ENCODE peak calls at places on chromosomes 1 and 21, in seven cellular contexts. V is psoas muscle; W is CD8-positive, alpha-beta memory T cell; B is heart left ventricle; P is right cardiac atrium; S is K562; U is neuronal stem cell. N is an unnamed sample. For H3K4me1, the result is how much of the 10 kb centered on the place peaks cover.

GRCh38 chr1:64505944-64506658 is 36.2 kb downstream of the CACHD1 start:
- DNase-seq in V (peak), W (no peak), B (no peak), P (peak), S (peak), U (no peak), N (peak)

GRCh38 chr1:198118136-198118535 is 38.7 kb upstream of the NEK7 start:
- DNase-seq in V (peak), W (no peak), B (peak), P (peak), S (no peak), U (no peak), N (peak)

GRCh38 chr1:17183388-17184160 is 21.4 kb upstream of the PADI1 start:
- DNase-seq in V (no peak), W (no peak), B (no peak), P (no peak), S (no peak), U (no peak), N (no peak)

GRCh38 chr1:100816049-100816448 is 78.6 kb downstream of the EXTL2 start:
- DNase-seq in V (no peak), W (no peak), B (no peak), P (no peak), S (no peak), U (no peak), N (no peak)

GRCh38 chr1:90386899-90387334 is 330.2 kb downstream of the BARHL2 start:
- DNase-seq in V (no peak), W (no peak), B (no peak), P (no peak), S (no peak), U (no peak), N (peak)

GRCh38 chr1:170360601-170361000 is 171.4 kb upstream of the GORAB start:
- DNase-seq in V (no peak), W (no peak), B (no peak), P (no peak), S (no peak), U (no peak), N (no peak)

GRCh38 chr1:42142894-42143675 is 10.1 kb upstream of the GUCA2B start:
- DNase-seq in V (no peak), W (no peak), B (no peak), P (no peak), S (no peak), U (no peak), N (peak)

GRCh38 chr1:50658421-50659076 is 235.3 kb upstream of the DMRTA2 start:
- DNase-seq in V (no peak), W (no peak), B (no peak), P (no peak), S (no peak), U (peak), N (peak)

GRCh38 chr1:39173119-39173994 is 31.1 kb upstream of the MACF1 start:
- DNase-seq in V (no peak), W (no peak), B (no peak), P (no peak), S (no peak), U (no peak), N (no peak)

GRCh38 chr1:34277150-34277549 is 100.4 kb downstream of the C1orf94 start:
- DNase-seq in V (no peak), W (no peak), B (no peak), P (no peak), S (no peak), U (no peak), N (no peak)

GRCh38 chr21:38869946-38870345 is 64.2 kb downstream of the ETS2 start:
- DNase-seq in V (no peak), W (no peak), B (no peak), P (no peak), S (no peak), U (no peak), N (peak)

GRCh38 chr1:206631085-206631509 is 4.2 kb upstream of the DYRK3 start:
- DNase-seq in V (peak), W (no peak), B (no peak), P (peak), S (peak), U (peak), N (peak)

GRCh38 chr1:61951731-61952585 is 209.7 kb downstream of the PATJ start:
- DNase-seq in V (no peak), W (no peak), B (no peak), P (no peak), S (no peak), U (peak), N (no peak)

GRCh38 chr1:154998818-154999650 is 3.6 kb upstream of the ZBTB7B start:
- DNase-seq in V (peak), W (no peak), B (peak), P (peak), S (peak), U (no peak), N (peak)

GRCh38 chr1:245277276-245277675 is 122.5 kb downstream of the KIF26B start:
- DNase-seq in V (no peak), W (no peak), B (no peak), P (no peak), S (no peak), U (no peak), N (no peak)

GRCh38 chr1:36084502-36085115 is 715 bp downstream of the TEKT2 start:
- DNase-seq in V (no peak), W (no peak), B (no peak), P (no peak), S (no peak), U (no peak), N (no peak)

GRCh38 chr1:39892611-39893595 is 8.8 kb downstream of the MYCL start:
- DNase-seq in V (no peak), W (no peak), B (no peak), P (no peak), S (peak), U (peak), N (peak)

GRCh38 chr1:2128189-2128901 is 66.2 kb downstream of the FAAP20 start:
- DNase-seq in V (no peak), W (no peak), B (peak), P (peak), S (no peak), U (no peak), N (no peak)

GRCh38 chr1:223483511-223483910 is 90.3 kb downstream of the CCDC185 start:
- DNase-seq in V (no peak), W (no peak), B (no peak), P (no peak), S (no peak), U (no peak), N (no peak)

GRCh38 chr1:175434268-175434860 is 241.8 kb upstream of the KIAA0040 start:
- DNase-seq in V (no peak), W (no peak), B (no peak), P (no peak), S (peak), U (no peak), N (no peak)

GRCh38 chr1:28258628-28259251 is 578 bp upstream of the SESN2 start:
- DNase-seq in V (no peak), W (no peak), B (no peak), P (no peak), S (peak), U (no peak), N (no peak)

GRCh38 chr1:183180634-183181056 is 5.4 kb upstream of the LAMC2 start:
- DNase-seq in V (peak), W (no peak), B (peak), P (peak), S (no peak), U (no peak), N (peak)

GRCh38 chr1:109299087-109299983 is 7.5 kb downstream of the MYBPHL start:
- DNase-seq in V (peak), W (no peak), B (peak), P (peak), S (no peak), U (no peak), N (peak)

GRCh38 chr1:41670558-41670957 is 186.1 kb upstream of the EDN2 start:
- DNase-seq in V (no peak), W (no peak), B (no peak), P (no peak), S (no peak), U (no peak), N (peak)

GRCh38 chr1:50610563-50610962 is 187.3 kb upstream of the DMRTA2 start:
- DNase-seq in V (no peak), W (no peak), B (no peak), P (no peak), S (no peak), U (no peak), N (no peak)

GRCh38 chr21:44911384-44912157 is 9.1 kb downstream of the ITGB2 start:
- DNase-seq in V (peak), W (peak), B (peak), P (peak), S (peak), U (no peak), N (no peak)

GRCh38 chr1:191913234-191913948 is 244.9 kb upstream of the RGS18 start:
- DNase-seq in V (no peak), W (no peak), B (no peak), P (no peak), S (no peak), U (no peak), N (no peak)

GRCh38 chr1:209819059-209819458 is 8.7 kb upstream of the UTP25 start:
- DNase-seq in V (no peak), W (no peak), B (no peak), P (no peak), S (no peak), U (no peak), N (no peak)

GRCh38 chr1:110722835-110723234 is 48.1 kb upstream of the KCNA3 start:
- DNase-seq in V (no peak), W (no peak), B (no peak), P (no peak), S (no peak), U (no peak), N (no peak)

GRCh38 chr1:77316966-77317365 is 35.1 kb downstream of the AK5 start:
- DNase-seq in V (no peak), W (no peak), B (no peak), P (no peak), S (no peak), U (no peak), N (peak)

GRCh38 chr1:173603056-173603591 is at the start of gene SLC9C2:
- DNase-seq in V (no peak), W (no peak), B (no peak), P (peak), S (no peak), U (no peak), N (peak)

GRCh38 chr21:38504056-38504455 is 5.8 kb upstream of the ERG start:
- DNase-seq in V (no peak), W (no peak), B (no peak), P (no peak), S (no peak), U (no peak), N (no peak)

DNA sequence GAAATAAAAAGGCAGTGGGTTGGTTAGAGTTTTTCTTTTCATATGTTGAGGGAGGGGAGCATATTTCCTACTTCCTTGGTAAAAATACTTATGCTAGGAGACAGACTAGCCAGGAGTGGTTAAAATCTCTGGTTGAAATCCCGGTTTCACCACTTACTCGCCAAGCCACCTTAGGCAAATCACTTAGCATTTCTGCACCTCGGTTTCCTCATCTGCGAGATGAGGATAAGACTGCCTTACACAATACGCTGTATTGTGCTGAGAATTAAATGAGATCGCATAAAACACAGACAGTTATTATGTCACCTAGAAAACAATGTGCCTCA is 1.4 kb downstream of the IFFO2 start:
- DNase-seq in V (no peak), W (no peak), B (no peak), P (no peak), S (no peak), U (no peak), N (no peak)
- H3K27ac ChIP-seq in V (no peak), W (peak), B (peak), P (no peak), S (no peak), U (no peak), N (no peak)

DNA sequence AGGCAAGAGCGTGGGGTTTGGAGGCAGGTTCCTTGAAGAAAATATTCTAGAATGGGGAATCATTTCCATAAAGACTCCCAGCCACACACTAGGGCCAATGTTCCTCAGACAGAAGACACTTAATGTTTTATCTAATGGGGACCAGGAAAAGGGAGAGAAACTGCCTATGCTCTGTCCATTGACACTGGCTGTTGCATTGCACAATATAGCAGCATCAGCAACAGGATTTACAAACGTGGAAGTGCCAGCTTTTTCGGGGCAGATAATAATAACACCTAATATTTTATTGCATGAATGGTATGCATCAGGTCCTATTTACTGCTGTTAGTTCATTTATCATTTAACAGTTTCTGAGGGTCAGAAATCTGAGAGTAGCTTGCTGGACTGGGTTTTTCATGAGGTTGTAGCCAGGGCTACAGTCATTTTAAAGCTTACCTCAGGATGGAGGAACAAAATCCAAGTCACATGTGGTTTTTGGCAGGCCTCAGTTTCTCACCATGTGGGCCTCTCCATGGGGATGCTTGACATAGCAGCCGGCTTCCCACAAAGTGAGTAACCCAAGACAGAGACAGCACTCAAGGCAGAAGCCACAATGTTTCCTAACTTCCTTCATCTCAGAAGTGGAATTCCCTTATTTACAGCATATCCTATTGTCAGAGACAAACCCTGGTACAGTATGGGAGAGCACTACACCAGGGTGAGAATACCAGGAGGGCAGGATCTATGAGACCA is 483.3 kb downstream of the PLPP3 start:
- DNase-seq in V (no peak), W (no peak), B (no peak), P (no peak), S (no peak), U (no peak), N (peak)
- H3K4me1 ChIP-seq in V (under half), W (under half), B (under half), P (under half), S (under half), U (under half), N (under half)

GRCh38 chr1:212218065-212218464 is 67.1 kb upstream of the PPP2R5A start:
- DNase-seq in V (no peak), W (no peak), B (no peak), P (no peak), S (no peak), U (no peak), N (no peak)
- H3K27ac ChIP-seq in V (no peak), W (no peak), B (no peak), P (no peak), S (no peak), U (no peak), N (no peak)

GRCh38 chr21:17371470-17371869 is 141.4 kb upstream of the CXADR start:
- DNase-seq in V (no peak), W (no peak), B (no peak), P (no peak), S (no peak), U (no peak), N (peak)
- H3K4me1 ChIP-seq in V (under half), W (under half), B (under half), P (under half), S (under half), U (under half), N (under half)

GRCh38 chr1:11746092-11746491 is 10.2 kb downstream of the AGTRAP start:
- DNase-seq in V (no peak), W (no peak), B (no peak), P (no peak), S (no peak), U (no peak), N (peak)

GRCh38 chr1:11749203-11749689 is 12.7 kb upstream of the C1orf167 start:
- DNase-seq in V (peak), W (peak), B (peak), P (peak), S (peak), U (no peak), N (peak)

GRCh38 chr1:11744287-11744686 is 8.4 kb downstream of the AGTRAP start:
- DNase-seq in V (no peak), W (no peak), B (peak), P (no peak), S (no peak), U (no peak), N (no peak)

GRCh38 chr1:11748294-11749202 is 12.6 kb downstream of the AGTRAP start:
- DNase-seq in V (no peak), W (no peak), B (no peak), P (no peak), S (no peak), U (no peak), N (no peak)

DNA sequence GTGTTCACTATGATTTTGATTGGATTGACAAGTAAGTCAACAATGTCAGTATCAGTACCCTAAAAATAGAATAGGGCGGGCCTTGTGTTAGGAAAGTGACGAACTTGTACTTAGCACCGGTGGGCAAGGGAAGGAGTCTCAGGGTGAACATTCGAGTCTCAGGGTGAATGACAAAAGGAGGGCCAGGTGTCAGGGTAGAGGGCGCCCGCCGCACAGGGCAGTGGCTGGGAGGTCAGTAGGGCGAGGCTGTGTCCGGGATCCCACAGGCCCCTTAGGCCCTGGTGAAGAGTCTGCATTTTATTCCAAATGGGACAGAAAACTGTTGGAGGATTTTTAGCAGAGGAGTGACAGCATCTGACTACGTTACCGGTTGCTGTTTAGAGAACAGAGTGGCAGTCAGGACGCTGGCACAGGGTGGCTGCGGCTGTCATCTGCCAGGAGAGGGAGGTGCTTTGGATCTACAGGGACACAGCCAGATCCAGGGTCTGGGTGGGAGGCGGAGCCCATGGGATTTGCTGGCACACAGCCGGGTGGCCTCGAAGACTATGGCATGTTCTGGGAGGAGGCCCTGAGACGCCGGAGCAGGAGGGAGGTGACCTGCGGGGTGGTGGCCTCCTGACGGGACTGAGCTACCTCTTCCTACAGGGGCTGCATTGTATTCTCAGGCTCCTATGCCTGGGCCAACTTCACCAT is 11.0 kb downstream of the AGTRAP start:
- DNase-seq in V (no peak), W (no peak), B (peak), P (peak), S (no peak), U (no peak), N (no peak)
- H3K27ac ChIP-seq in V (no peak), W (no peak), B (peak), P (peak), S (no peak), U (no peak), N (no peak)

GRCh38 chr1:58592521-58593134 is 15.6 kb upstream of the TACSTD2 start:
- DNase-seq in V (peak), W (no peak), B (peak), P (peak), S (no peak), U (no peak), N (peak)

GRCh38 chr1:58594556-58594955 is 17.5 kb upstream of the TACSTD2 start:
- DNase-seq in V (no peak), W (no peak), B (no peak), P (no peak), S (no peak), U (no peak), N (no peak)

GRCh38 chr1:58597991-58598390 is 20.9 kb upstream of the TACSTD2 start:
- DNase-seq in V (no peak), W (no peak), B (no peak), P (no peak), S (no peak), U (no peak), N (peak)

GRCh38 chr1:58596631-58597052 is 19.6 kb upstream of the TACSTD2 start:
- DNase-seq in V (no peak), W (no peak), B (no peak), P (no peak), S (no peak), U (no peak), N (no peak)

GRCh38 chr1:58597076-58597475 is 20.0 kb upstream of the TACSTD2 start:
- DNase-seq in V (no peak), W (no peak), B (no peak), P (no peak), S (no peak), U (no peak), N (no peak)
- H3K4me1 ChIP-seq in V (under half), W (under half), B (under half), P (under half), S (under half), U (under half), N (under half)

DNA sequence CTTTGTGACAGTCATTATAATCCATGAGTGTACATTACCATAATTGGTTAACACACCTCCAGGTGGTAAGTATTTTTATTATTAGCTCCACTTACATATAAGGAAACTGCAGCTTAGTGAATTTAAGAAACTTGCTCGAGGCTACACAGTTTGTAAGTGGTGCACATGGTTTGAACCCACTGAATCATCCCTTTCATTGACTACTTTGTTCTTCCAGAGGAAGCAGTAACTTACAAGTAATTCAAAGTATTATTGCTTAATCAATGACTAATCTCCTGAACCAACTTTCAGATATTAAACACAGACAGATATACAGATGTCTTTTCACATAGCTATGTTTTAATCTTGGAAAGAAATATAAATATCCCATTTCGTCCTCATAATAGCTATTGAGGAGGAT is 18.7 kb upstream of the CLDN8 start:
- DNase-seq in V (no peak), W (no peak), B (no peak), P (no peak), S (no peak), U (no peak), N (peak)
- H3K27ac ChIP-seq in V (no peak), W (no peak), B (no peak), P (no peak), S (no peak), U (no peak), N (no peak)

GRCh38 chr1:202283991-202284390 is 57.7 kb downstream of the UBE2T start:
- DNase-seq in V (no peak), W (no peak), B (no peak), P (no peak), S (no peak), U (no peak), N (peak)
- H3K4me1 ChIP-seq in V (under half), W (under half), B (under half), P (under half), S (under half), U (under half), N (under half)

GRCh38 chr1:21956720-21957552 is 19.8 kb upstream of the HSPG2 start:
- DNase-seq in V (peak), W (peak), B (peak), P (peak), S (peak), U (no peak), N (peak)
- H3K27ac ChIP-seq in V (peak), W (no peak), B (peak), P (peak), S (no peak), U (no peak), N (no peak)